ENCODE peak calls at places on chromosomes 6 and 20, in four cellular contexts. Y is cardiac muscle cell, V is tibial nerve, S is testis. D is an unnamed sample.

GRCh38 chr6:19472850-19473249 is 364.3 kb upstream of the ID4 start:
- DNase-seq in Y (peak; percentile 13), V (no peak), S (no peak), D (peak; percentile 12)

GRCh38 chr20:50572922-50573777 is 63.0 kb downstream of the PTPN1 start:
- DNase-seq in Y (peak; percentile 93), V (peak; percentile 36), S (no peak), D (peak; percentile 94)

GRCh38 chr20:7458459-7458858 is 481.8 kb downstream of the HAO1 start:
- DNase-seq in Y (no peak), V (no peak), S (no peak), D (no peak)

GRCh38 chr6:143901885-143902708 is 37.8 kb downstream of the ZC2HC1B start:
- DNase-seq in Y (peak; percentile 96), V (peak; percentile 58), S (peak; percentile 65), D (peak; percentile 90)

GRCh38 chr6:125301435-125302391 is at the start of gene HDDC2:
- DNase-seq in Y (peak; percentile 82), V (peak; percentile 35), S (peak; percentile 61), D (peak; percentile 76)

GRCh38 chr6:148874698-148875293 is 128.0 kb downstream of the UST start:
- DNase-seq in Y (peak; percentile 64), V (no peak), S (no peak), D (peak; percentile 50)

GRCh38 chr6:143958839-143959399 is 49.1 kb downstream of the PLAGL1 start:
- DNase-seq in Y (no peak), V (no peak), S (no peak), D (no peak)

GRCh38 chr6:19454999-19455392 is 382.2 kb upstream of the ID4 start:
- DNase-seq in Y (no peak), V (no peak), S (no peak), D (no peak)

GRCh38 chr6:170260686-170261085 is 30.2 kb downstream of the DLL1 start:
- DNase-seq in Y (no peak), V (no peak), S (no peak), D (no peak)

GRCh38 chr20:13765299-13765698 is 19.4 kb downstream of the ESF1 start:
- DNase-seq in Y (peak; percentile 13), V (no peak), S (no peak), D (peak; percentile 66)

GRCh38 chr6:51398793-51399192 is 580.1 kb downstream of the TFAP2B start:
- DNase-seq in Y (no peak), V (no peak), S (no peak), D (no peak)
- TF ChIP-seq CTCF in Y (no peak), V (no peak), S (no peak), D (no peak)

GRCh38 chr6:43275782-43276179 is 22.3 kb upstream of the SLC22A7 start:
- DNase-seq in Y (no peak), V (no peak), S (no peak), D (no peak)

GRCh38 chr6:43274916-43275597 is 23.0 kb upstream of the SLC22A7 start:
- DNase-seq in Y (no peak), V (no peak), S (no peak), D (no peak)

GRCh38 chr6:43277083-43277642 is 20.9 kb upstream of the SLC22A7 start:
- DNase-seq in Y (no peak), V (no peak), S (no peak), D (no peak)

GRCh38 chr6:43277643-43278523 is 20.2 kb upstream of the SLC22A7 start:
- DNase-seq in Y (no peak), V (no peak), S (no peak), D (no peak)

DNA sequence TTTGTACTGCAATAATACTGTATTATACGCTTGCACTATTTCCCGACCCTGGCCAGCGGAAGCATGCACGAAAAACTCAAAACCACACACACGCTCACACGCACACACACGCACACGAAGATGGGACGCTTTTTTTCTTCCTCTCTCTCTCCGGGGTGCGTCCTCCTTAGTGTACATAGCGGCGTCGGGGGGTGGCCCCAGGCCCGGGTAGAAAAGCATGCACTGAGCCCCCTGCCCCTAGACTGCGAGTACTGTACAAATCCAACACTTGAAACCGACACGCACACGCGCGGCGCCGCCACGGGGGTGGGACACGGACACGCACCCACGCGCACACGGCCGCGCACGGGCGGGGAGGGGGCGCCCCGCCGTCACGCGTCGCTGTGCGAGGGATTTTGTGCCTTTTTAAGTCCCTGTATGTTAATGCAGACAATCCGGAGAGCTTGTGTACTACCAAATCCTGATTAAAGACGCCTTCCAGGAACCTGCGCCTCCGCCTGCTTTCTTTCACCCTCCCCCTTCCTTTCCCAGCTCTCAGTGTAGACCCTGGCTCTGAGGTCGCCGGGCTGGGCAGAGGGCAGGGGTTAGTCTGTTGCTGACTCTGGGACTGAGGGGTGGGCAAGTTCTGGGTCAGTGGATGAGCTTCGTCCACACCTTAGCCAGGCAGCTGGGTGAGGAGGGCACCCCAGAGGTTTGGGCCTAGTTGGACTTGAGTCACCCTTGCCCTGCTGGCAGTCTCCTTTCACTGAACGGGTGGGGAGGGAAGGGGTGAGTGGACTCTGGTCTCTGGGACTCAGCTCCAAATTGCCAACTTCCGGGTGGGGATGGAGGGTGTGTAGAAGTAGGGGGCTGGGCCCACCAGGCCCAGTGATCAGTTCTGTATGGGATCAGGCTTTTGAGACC is 21.6 kb upstream of the SLC22A7 start:
- DNase-seq in Y (peak; percentile 39), V (no peak), S (no peak), D (no peak)
- H3K4me3 ChIP-seq in Y (no peak overlapping the region), V (peak overlapping the region; percentile 47), S (peak overlapping the region; percentile 40), D (no peak overlapping the region)

GRCh38 chr6:159608961-159609673 is 83.9 kb downstream of the SOD2 start:
- DNase-seq in Y (peak; percentile 65), V (no peak), S (peak; percentile 32), D (peak; percentile 45)
- TF ChIP-seq CTCF in Y (peak; percentile 74), V (no peak), S (no peak), D (peak; percentile 68)

DNA sequence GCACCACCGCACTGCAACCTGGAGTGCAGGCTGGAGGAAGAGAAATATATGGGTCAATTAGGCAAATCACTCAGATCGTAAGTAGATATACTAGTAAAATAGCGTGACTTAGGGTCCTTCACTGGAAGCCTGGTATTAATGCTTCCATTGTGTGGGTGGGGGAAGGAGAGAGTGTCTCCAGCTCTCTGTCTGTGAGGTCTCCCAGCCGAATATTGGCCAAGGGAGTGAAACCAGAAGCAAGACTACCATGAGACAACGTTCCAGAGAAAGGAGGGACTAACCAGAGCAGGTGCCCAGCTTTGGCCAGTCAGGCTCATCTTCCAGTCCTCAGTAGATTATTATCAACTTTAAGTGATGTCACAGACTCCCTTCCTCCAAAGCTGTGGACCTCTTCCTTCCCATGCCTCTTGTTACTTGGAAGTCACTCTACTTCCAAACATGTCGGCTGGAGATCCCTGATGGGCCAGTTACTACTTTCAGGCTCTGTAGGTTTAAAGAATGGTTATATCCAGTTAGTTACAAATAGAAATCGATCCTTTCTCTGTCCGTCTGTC is 28.8 kb downstream of the MTHFD1L start:
- DNase-seq in Y (no peak), V (no peak), S (no peak), D (no peak)
- H3K4me3 ChIP-seq in Y (no peak overlapping the region), V (no peak overlapping the region), S (no peak overlapping the region), D (no peak overlapping the region)

GRCh38 chr6:134082191-134082590 is 29.8 kb upstream of the SLC2A12 start:
- DNase-seq in Y (no peak), V (no peak), S (no peak), D (no peak)
- TF ChIP-seq CTCF in Y (no peak), V (no peak), S (no peak), D (no peak)

GRCh38 chr6:166970776-166971175 is 14.4 kb upstream of the RNASET2 start:
- DNase-seq in Y (no peak), V (no peak), S (no peak), D (no peak)
- H3K4me3 ChIP-seq in Y (no peak overlapping the region), V (no peak overlapping the region), S (no peak overlapping the region), D (no peak overlapping the region)

DNA sequence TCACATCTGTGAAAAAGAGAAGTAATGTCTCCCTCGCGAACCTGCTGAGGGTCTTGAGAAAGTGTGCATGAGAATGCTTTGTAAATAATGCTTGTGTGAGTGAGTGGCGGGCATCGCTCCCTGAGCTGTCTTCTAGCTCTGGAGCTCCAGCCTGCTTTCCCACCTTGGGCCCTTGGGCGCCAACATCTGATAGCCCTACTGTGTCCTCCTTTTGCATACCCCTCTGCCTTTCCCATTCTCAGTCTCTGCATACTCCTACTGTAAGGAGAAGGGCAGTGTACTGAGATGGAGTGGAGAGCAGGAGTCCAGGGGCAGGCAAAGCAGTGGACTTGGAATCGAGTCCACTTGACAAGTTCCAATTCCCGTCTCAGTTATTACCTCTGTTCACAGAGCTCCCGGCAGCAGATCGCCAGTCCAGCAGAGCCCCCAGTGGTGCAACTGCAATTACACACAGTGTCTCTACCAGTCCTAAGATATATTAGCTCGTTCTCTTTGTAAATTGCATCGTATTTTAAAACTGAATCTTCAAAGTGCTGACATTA is 855 bp upstream of the NCR2 start:
- DNase-seq in Y (no peak), V (no peak), S (no peak), D (peak; percentile 7)
- TF ChIP-seq CTCF in Y (peak; percentile 20), V (no peak), S (no peak), D (peak; percentile 34)

GRCh38 chr6:40588070-40588384 is 863 bp upstream of the LRFN2 start:
- DNase-seq in Y (no peak), V (no peak), S (no peak), D (no peak)
- H3K4me3 ChIP-seq in Y (peak overlapping the region; percentile 39), V (peak overlapping the region; percentile 44), S (peak overlapping the region; percentile 48), D (no peak overlapping the region)

DNA sequence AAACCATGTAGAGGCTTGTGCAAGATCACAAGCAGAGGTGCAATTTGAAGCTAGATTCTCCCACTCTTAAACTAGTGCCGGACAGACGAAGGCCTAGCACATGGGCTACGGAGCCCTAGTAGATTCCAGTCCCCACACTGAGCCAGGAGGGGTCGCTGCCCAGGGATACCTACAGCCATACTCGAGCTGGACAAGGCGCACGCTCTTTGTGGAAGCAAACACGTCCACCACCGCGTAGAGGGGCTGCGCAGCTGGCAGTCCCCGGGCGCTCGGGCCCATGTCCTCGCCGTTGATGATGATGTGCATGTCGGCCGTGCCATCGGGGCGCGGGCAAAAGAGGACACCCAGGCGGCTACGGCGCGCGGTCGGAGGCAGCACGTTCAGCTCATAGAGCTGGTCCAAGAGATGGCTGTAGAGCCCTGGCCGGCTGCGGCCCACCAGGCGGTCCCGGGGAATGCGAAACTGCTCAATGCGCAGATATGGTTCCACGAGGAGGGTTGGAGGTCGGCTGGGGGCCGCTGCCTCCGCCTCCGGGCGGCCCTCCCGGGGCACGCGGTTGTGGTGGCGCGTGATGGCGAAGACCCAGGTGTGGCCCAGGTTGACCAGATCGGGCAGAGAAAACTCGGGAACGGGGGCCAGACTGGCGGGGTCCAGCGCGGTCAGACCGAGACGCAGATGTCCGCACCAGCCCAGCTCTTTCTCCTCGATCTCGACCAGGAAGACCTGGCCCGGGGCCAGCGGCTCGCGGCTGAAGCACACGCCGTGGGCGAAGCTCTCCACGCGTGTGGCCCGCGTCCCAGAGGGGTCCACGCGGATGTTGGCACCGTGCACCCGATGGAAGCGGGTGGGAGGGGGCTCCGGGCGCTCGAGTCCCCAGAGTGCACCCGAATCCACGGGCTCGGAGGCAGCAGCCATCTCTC is 671 bp downstream of the NEURL2 start:
- DNase-seq in Y (peak; percentile 92), V (peak; percentile 92), S (peak; percentile 93), D (peak; percentile 86)
- TF ChIP-seq CTCF in Y (peak; percentile 78), V (peak; percentile 40), S (peak; percentile 50), D (peak; percentile 77)

GRCh38 chr20:31949877-31950646 is 1.8 kb downstream of the PDRG1 start:
- DNase-seq in Y (no peak), V (no peak), S (no peak), D (no peak)
- H3K4me3 ChIP-seq in Y (no peak overlapping the region), V (no peak overlapping the region), S (no peak overlapping the region), D (no peak overlapping the region)

D was measured in fibroblast of pulmonary artery.